ENCODE peak calls at places on chromosomes 7 and 10, in four cellular contexts. One of them, this sample, is unnamed.

GRCh38 chr7:4430227-4430626 is 251.9 kb upstream of the FOXK1 start:
- DNase-seq in AG09309: no peak
- DNase-seq in iPS DF 19.7: no peak
- DNase-seq in stimulated activated CD8-positive, alpha-beta memory T cell treated with anti-CD3 and anti-CD28 coated beads, Interleukin-4, amount 100 ng/mL, for 48 hours: no peak
- DNase-seq in this sample: no peak

GRCh38 chr7:74029991-74030415 is 2.0 kb downstream of the ELN start:
- DNase-seq in AG09309: no peak
- DNase-seq in iPS DF 19.7: no peak
- DNase-seq in stimulated activated CD8-positive, alpha-beta memory T cell treated with anti-CD3 and anti-CD28 coated beads, Interleukin-4, amount 100 ng/mL, for 48 hours: no peak
- DNase-seq in this sample: no peak

GRCh38 chr10:34163075-34163905 is 651.8 kb downstream of the PARD3 start:
- DNase-seq in AG09309: no peak
- DNase-seq in stimulated activated CD8-positive, alpha-beta memory T cell treated with anti-CD3 and anti-CD28 coated beads, Interleukin-4, amount 100 ng/mL, for 48 hours: no peak
- DNase-seq in iPS DF 19.7: no peak
- DNase-seq in this sample: no peak

GRCh38 chr10:56212951-56213350 is 148.1 kb downstream of the ZWINT start:
- DNase-seq in stimulated activated CD8-positive, alpha-beta memory T cell treated with anti-CD3 and anti-CD28 coated beads, Interleukin-4, amount 100 ng/mL, for 48 hours: no peak
- DNase-seq in iPS DF 19.7: no peak
- DNase-seq in AG09309: no peak
- DNase-seq in this sample: no peak

GRCh38 chr10:76453997-76454396 is 1022.6 kb downstream of the LRMDA start:
- DNase-seq in AG09309: no peak
- DNase-seq in stimulated activated CD8-positive, alpha-beta memory T cell treated with anti-CD3 and anti-CD28 coated beads, Interleukin-4, amount 100 ng/mL, for 48 hours: no peak
- DNase-seq in iPS DF 19.7: no peak
- DNase-seq in this sample: no peak

GRCh38 chr10:126570631-126571170 is 99.8 kb downstream of the C10orf90 start:
- DNase-seq in stimulated activated CD8-positive, alpha-beta memory T cell treated with anti-CD3 and anti-CD28 coated beads, Interleukin-4, amount 100 ng/mL, for 48 hours: no peak
- DNase-seq in iPS DF 19.7: no peak
- DNase-seq in AG09309: no peak
- DNase-seq in this sample: no peak

GRCh38 chr7:2452074-2452507 is 24.1 kb downstream of the GRIFIN start:
- DNase-seq in AG09309: no peak
- DNase-seq in stimulated activated CD8-positive, alpha-beta memory T cell treated with anti-CD3 and anti-CD28 coated beads, Interleukin-4, amount 100 ng/mL, for 48 hours: peak; percentile 48
- DNase-seq in iPS DF 19.7: no peak
- DNase-seq in this sample: peak; percentile 34

GRCh38 chr7:88268858-88269257 is 37.8 kb downstream of the STEAP4 start:
- DNase-seq in stimulated activated CD8-positive, alpha-beta memory T cell treated with anti-CD3 and anti-CD28 coated beads, Interleukin-4, amount 100 ng/mL, for 48 hours: no peak
- DNase-seq in AG09309: no peak
- DNase-seq in iPS DF 19.7: no peak
- DNase-seq in this sample: peak; percentile 75

GRCh38 chr7:68706291-68706690 is 892.0 kb upstream of the AUTS2 start:
- DNase-seq in stimulated activated CD8-positive, alpha-beta memory T cell treated with anti-CD3 and anti-CD28 coated beads, Interleukin-4, amount 100 ng/mL, for 48 hours: no peak
- DNase-seq in AG09309: peak; percentile 67
- DNase-seq in iPS DF 19.7: no peak
- DNase-seq in this sample: no peak

GRCh38 chr7:53877688-53878087 is 664.5 kb upstream of the VSTM2A start:
- DNase-seq in stimulated activated CD8-positive, alpha-beta memory T cell treated with anti-CD3 and anti-CD28 coated beads, Interleukin-4, amount 100 ng/mL, for 48 hours: no peak
- DNase-seq in iPS DF 19.7: no peak
- DNase-seq in AG09309: no peak
- DNase-seq in this sample: no peak

GRCh38 chr7:96118449-96119001 is 203.4 kb downstream of the SLC25A13 start:
- DNase-seq in AG09309: no peak
- DNase-seq in stimulated activated CD8-positive, alpha-beta memory T cell treated with anti-CD3 and anti-CD28 coated beads, Interleukin-4, amount 100 ng/mL, for 48 hours: no peak
- DNase-seq in iPS DF 19.7: no peak
- DNase-seq in this sample: no peak

GRCh38 chr10:25766687-25767221 is 167.3 kb upstream of the MYO3A start:
- DNase-seq in AG09309: no peak
- DNase-seq in iPS DF 19.7: peak; percentile 92
- DNase-seq in stimulated activated CD8-positive, alpha-beta memory T cell treated with anti-CD3 and anti-CD28 coated beads, Interleukin-4, amount 100 ng/mL, for 48 hours: no peak
- DNase-seq in this sample: no peak

GRCh38 chr7:143882611-143883078 is 19.3 kb downstream of the TCAF1 start:
- DNase-seq in iPS DF 19.7: no peak
- DNase-seq in stimulated activated CD8-positive, alpha-beta memory T cell treated with anti-CD3 and anti-CD28 coated beads, Interleukin-4, amount 100 ng/mL, for 48 hours: no peak
- DNase-seq in AG09309: no peak
- DNase-seq in this sample: no peak

GRCh38 chr10:35409094-35409582 is 72.8 kb downstream of the CCNY start:
- DNase-seq in stimulated activated CD8-positive, alpha-beta memory T cell treated with anti-CD3 and anti-CD28 coated beads, Interleukin-4, amount 100 ng/mL, for 48 hours: peak; percentile 34
- DNase-seq in iPS DF 19.7: no peak
- DNase-seq in AG09309: peak; percentile 39
- DNase-seq in this sample: no peak

GRCh38 chr7:43645699-43646226 is 62.9 kb downstream of the STK17A start:
- DNase-seq in AG09309: no peak
- DNase-seq in iPS DF 19.7: no peak
- DNase-seq in stimulated activated CD8-positive, alpha-beta memory T cell treated with anti-CD3 and anti-CD28 coated beads, Interleukin-4, amount 100 ng/mL, for 48 hours: no peak
- DNase-seq in this sample: no peak

GRCh38 chr10:42926831-42927230 is 144.2 kb downstream of the BMS1 start:
- DNase-seq in stimulated activated CD8-positive, alpha-beta memory T cell treated with anti-CD3 and anti-CD28 coated beads, Interleukin-4, amount 100 ng/mL, for 48 hours: no peak
- DNase-seq in iPS DF 19.7: no peak
- DNase-seq in AG09309: peak; percentile 8
- DNase-seq in this sample: no peak

GRCh38 chr10:70118196-70118595 is 14.4 kb downstream of the AIFM2 start:
- DNase-seq in iPS DF 19.7: no peak
- DNase-seq in AG09309: no peak
- DNase-seq in stimulated activated CD8-positive, alpha-beta memory T cell treated with anti-CD3 and anti-CD28 coated beads, Interleukin-4, amount 100 ng/mL, for 48 hours: no peak
- DNase-seq in this sample: no peak

GRCh38 chr7:117010375-117011133 is 57.3 kb downstream of the ST7 start:
- DNase-seq in AG09309: no peak
- DNase-seq in iPS DF 19.7: no peak
- DNase-seq in stimulated activated CD8-positive, alpha-beta memory T cell treated with anti-CD3 and anti-CD28 coated beads, Interleukin-4, amount 100 ng/mL, for 48 hours: peak; percentile 45
- DNase-seq in this sample: no peak

GRCh38 chr10:34800624-34801023 is 14.5 kb downstream of the PARD3 start:
- DNase-seq in stimulated activated CD8-positive, alpha-beta memory T cell treated with anti-CD3 and anti-CD28 coated beads, Interleukin-4, amount 100 ng/mL, for 48 hours: no peak
- DNase-seq in AG09309: no peak
- DNase-seq in iPS DF 19.7: no peak
- DNase-seq in this sample: no peak

GRCh38 chr7:133724694-133725093 is 402.4 kb upstream of the LRGUK start:
- DNase-seq in AG09309: no peak
- DNase-seq in stimulated activated CD8-positive, alpha-beta memory T cell treated with anti-CD3 and anti-CD28 coated beads, Interleukin-4, amount 100 ng/mL, for 48 hours: no peak
- DNase-seq in iPS DF 19.7: no peak
- DNase-seq in this sample: no peak

GRCh38 chr7:35524112-35524804 is 170.7 kb downstream of the HERPUD2 start:
- DNase-seq in AG09309: no peak
- DNase-seq in iPS DF 19.7: no peak
- DNase-seq in stimulated activated CD8-positive, alpha-beta memory T cell treated with anti-CD3 and anti-CD28 coated beads, Interleukin-4, amount 100 ng/mL, for 48 hours: no peak
- DNase-seq in this sample: no peak

GRCh38 chr10:44821290-44821689 is 89.8 kb upstream of the TMEM72 start:
- DNase-seq in stimulated activated CD8-positive, alpha-beta memory T cell treated with anti-CD3 and anti-CD28 coated beads, Interleukin-4, amount 100 ng/mL, for 48 hours: no peak
- DNase-seq in iPS DF 19.7: no peak
- DNase-seq in AG09309: no peak
- DNase-seq in this sample: no peak

GRCh38 chr7:134182078-134182477 is 54.9 kb downstream of the LRGUK start:
- DNase-seq in stimulated activated CD8-positive, alpha-beta memory T cell treated with anti-CD3 and anti-CD28 coated beads, Interleukin-4, amount 100 ng/mL, for 48 hours: no peak
- DNase-seq in iPS DF 19.7: no peak
- DNase-seq in AG09309: no peak
- DNase-seq in this sample: no peak

GRCh38 chr10:35640951-35641429 is 1.1 kb downstream of the FZD8 start:
- DNase-seq in iPS DF 19.7: no peak
- DNase-seq in AG09309: peak; percentile 67
- DNase-seq in stimulated activated CD8-positive, alpha-beta memory T cell treated with anti-CD3 and anti-CD28 coated beads, Interleukin-4, amount 100 ng/mL, for 48 hours: peak; percentile 56
- DNase-seq in this sample: peak; percentile 47

GRCh38 chr10:132813560-132814468 is 27.9 kb upstream of the NKX6-2 start:
- DNase-seq in AG09309: no peak
- DNase-seq in stimulated activated CD8-positive, alpha-beta memory T cell treated with anti-CD3 and anti-CD28 coated beads, Interleukin-4, amount 100 ng/mL, for 48 hours: no peak
- DNase-seq in iPS DF 19.7: no peak
- DNase-seq in this sample: no peak

GRCh38 chr10:22599636-22600228 is 114.6 kb downstream of the PIP4K2A start:
- DNase-seq in AG09309: no peak
- DNase-seq in iPS DF 19.7: no peak
- DNase-seq in stimulated activated CD8-positive, alpha-beta memory T cell treated with anti-CD3 and anti-CD28 coated beads, Interleukin-4, amount 100 ng/mL, for 48 hours: no peak
- DNase-seq in this sample: no peak

GRCh38 chr10:47031251-47031952 is 120.2 kb downstream of the PTPN20 start:
- DNase-seq in iPS DF 19.7: no peak
- DNase-seq in stimulated activated CD8-positive, alpha-beta memory T cell treated with anti-CD3 and anti-CD28 coated beads, Interleukin-4, amount 100 ng/mL, for 48 hours: no peak
- DNase-seq in AG09309: no peak
- DNase-seq in this sample: no peak

GRCh38 chr7:143979359-143979758 is 20.8 kb upstream of the OR6B1 start:
- DNase-seq in AG09309: peak; percentile 33
- DNase-seq in iPS DF 19.7: no peak
- DNase-seq in stimulated activated CD8-positive, alpha-beta memory T cell treated with anti-CD3 and anti-CD28 coated beads, Interleukin-4, amount 100 ng/mL, for 48 hours: no peak
- DNase-seq in this sample: no peak

GRCh38 chr10:670990-671389 is 18.5 kb downstream of the DIP2C start:
- DNase-seq in stimulated activated CD8-positive, alpha-beta memory T cell treated with anti-CD3 and anti-CD28 coated beads, Interleukin-4, amount 100 ng/mL, for 48 hours: no peak
- DNase-seq in AG09309: no peak
- DNase-seq in iPS DF 19.7: no peak
- DNase-seq in this sample: no peak

GRCh38 chr7:105828141-105828540 is 48.3 kb downstream of the ATXN7L1 start:
- DNase-seq in stimulated activated CD8-positive, alpha-beta memory T cell treated with anti-CD3 and anti-CD28 coated beads, Interleukin-4, amount 100 ng/mL, for 48 hours: no peak
- DNase-seq in iPS DF 19.7: no peak
- DNase-seq in AG09309: no peak
- DNase-seq in this sample: no peak

GRCh38 chr7:46619723-46620310 is 698.7 kb upstream of the IGFBP3 start:
- DNase-seq in AG09309: no peak
- DNase-seq in stimulated activated CD8-positive, alpha-beta memory T cell treated with anti-CD3 and anti-CD28 coated beads, Interleukin-4, amount 100 ng/mL, for 48 hours: no peak
- DNase-seq in iPS DF 19.7: no peak
- DNase-seq in this sample: no peak

GRCh38 chr10:59895629-59896116 is 10.7 kb downstream of the CCDC6 start:
- DNase-seq in AG09309: no peak
- DNase-seq in stimulated activated CD8-positive, alpha-beta memory T cell treated with anti-CD3 and anti-CD28 coated beads, Interleukin-4, amount 100 ng/mL, for 48 hours: no peak
- DNase-seq in iPS DF 19.7: no peak
- DNase-seq in this sample: no peak

GRCh38 chr10:99316374-99316773 is 12.8 kb upstream of the CNNM1 start:
- DNase-seq in stimulated activated CD8-positive, alpha-beta memory T cell treated with anti-CD3 and anti-CD28 coated beads, Interleukin-4, amount 100 ng/mL, for 48 hours: no peak
- DNase-seq in AG09309: no peak
- DNase-seq in iPS DF 19.7: no peak
- DNase-seq in this sample: no peak

GRCh38 chr7:34748244-34749039 is 90.4 kb downstream of the NPSR1 start:
- DNase-seq in stimulated activated CD8-positive, alpha-beta memory T cell treated with anti-CD3 and anti-CD28 coated beads, Interleukin-4, amount 100 ng/mL, for 48 hours: no peak
- DNase-seq in AG09309: peak; percentile 5
- DNase-seq in iPS DF 19.7: no peak
- DNase-seq in this sample: no peak